ENCODE peak calls at places on chromosomes 5 and 9, in four cellular contexts. T is CD14-positive monocyte, Y is mammary epithelial cell, M is progenitor cell of endocrine pancreas. U is an unnamed sample.

GRCh38 chr5:180338001-180338707 is 15.0 kb downstream of the GFPT2 start:
- DNase-seq in T (no peak), Y (no peak), M (no peak), U (no peak)

GRCh38 chr5:35665066-35665465 is 47.4 kb downstream of the SPEF2 start:
- DNase-seq in T (no peak), Y (no peak), M (no peak), U (no peak)

GRCh38 chr5:67154518-67155206 is 41.9 kb downstream of the CD180 start:
- DNase-seq in T (no peak), Y (no peak), M (no peak), U (no peak)

GRCh38 chr5:54659651-54660050 is 142.1 kb downstream of the SNX18 start:
- DNase-seq in T (no peak), Y (no peak), M (no peak), U (no peak)

GRCh38 chr9:35518212-35518917 is 28.5 kb downstream of the RUSC2 start:
- DNase-seq in T (no peak), Y (peak), M (peak), U (peak)

GRCh38 chr9:129414377-129415021 is 206.4 kb downstream of the C9orf50 start:
- DNase-seq in T (no peak), Y (peak), M (peak), U (peak)

GRCh38 chr9:98602839-98603238 is 105.9 kb downstream of the GABBR2 start:
- DNase-seq in T (no peak), Y (no peak), M (no peak), U (no peak)

GRCh38 chr9:81861644-81862043 is 66.6 kb upstream of the SPATA31D4 start:
- DNase-seq in T (no peak), Y (peak), M (no peak), U (peak)

GRCh38 chr9:133274236-133275104 is 531 bp downstream of the ABO start:
- DNase-seq in T (no peak), Y (no peak), M (no peak), U (no peak)

GRCh38 chr5:56977822-56978221 is 25.9 kb upstream of the MIER3 start:
- DNase-seq in T (no peak), Y (no peak), M (no peak), U (no peak)

GRCh38 chr9:114405294-114406034 is 17.7 kb upstream of the AKNA start:
- DNase-seq in T (peak), Y (peak), M (peak), U (peak)

GRCh38 chr5:164532226-164532937 is 1027.0 kb downstream of the MAT2B start:
- DNase-seq in T (no peak), Y (peak), M (no peak), U (peak)

GRCh38 chr5:139386039-139386438 is 2.9 kb upstream of the SLC23A1 start:
- DNase-seq in T (no peak), Y (peak), M (no peak), U (peak)

GRCh38 chr9:104951487-104951886 is 23.5 kb upstream of the ABCA1 start:
- DNase-seq in T (no peak), Y (no peak), M (no peak), U (no peak)

GRCh38 chr5:105032917-105033316 is 1470.3 kb upstream of the NUDT12 start:
- DNase-seq in T (no peak), Y (no peak), M (no peak), U (no peak)

DNA sequence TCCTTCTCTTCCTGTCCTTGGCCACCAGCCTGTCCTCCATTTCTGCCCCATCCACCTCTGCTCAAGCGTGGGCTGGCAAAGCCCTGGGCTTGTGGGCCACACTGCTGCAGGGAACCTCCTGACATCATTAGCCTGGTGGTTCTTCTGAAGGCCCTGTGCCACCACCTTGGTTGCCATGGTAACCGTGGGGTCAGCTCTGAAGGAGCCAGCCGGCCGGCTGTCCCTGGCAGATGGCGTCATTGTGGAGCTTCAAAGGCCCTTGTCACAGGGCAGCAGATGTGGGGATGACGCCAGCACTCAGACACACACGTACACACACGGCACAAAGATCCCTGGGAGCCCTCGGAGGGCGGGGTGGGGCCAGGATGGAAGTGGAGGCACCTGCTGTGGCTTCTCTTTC is 19.7 kb upstream of the RPL26L1 start:
- DNase-seq in T (no peak), Y (no peak), M (no peak), U (no peak)
- TF ChIP-seq CTCF in T (no peak), Y (no peak), M (no peak), U (no peak)

GRCh38 chr5:177592010-177592834 is at the start of gene TMED9:
- DNase-seq in T (peak), Y (peak), M (peak), U (peak)
- TF ChIP-seq CTCF in T (no peak), Y (peak), M (no peak), U (no peak)

DNA sequence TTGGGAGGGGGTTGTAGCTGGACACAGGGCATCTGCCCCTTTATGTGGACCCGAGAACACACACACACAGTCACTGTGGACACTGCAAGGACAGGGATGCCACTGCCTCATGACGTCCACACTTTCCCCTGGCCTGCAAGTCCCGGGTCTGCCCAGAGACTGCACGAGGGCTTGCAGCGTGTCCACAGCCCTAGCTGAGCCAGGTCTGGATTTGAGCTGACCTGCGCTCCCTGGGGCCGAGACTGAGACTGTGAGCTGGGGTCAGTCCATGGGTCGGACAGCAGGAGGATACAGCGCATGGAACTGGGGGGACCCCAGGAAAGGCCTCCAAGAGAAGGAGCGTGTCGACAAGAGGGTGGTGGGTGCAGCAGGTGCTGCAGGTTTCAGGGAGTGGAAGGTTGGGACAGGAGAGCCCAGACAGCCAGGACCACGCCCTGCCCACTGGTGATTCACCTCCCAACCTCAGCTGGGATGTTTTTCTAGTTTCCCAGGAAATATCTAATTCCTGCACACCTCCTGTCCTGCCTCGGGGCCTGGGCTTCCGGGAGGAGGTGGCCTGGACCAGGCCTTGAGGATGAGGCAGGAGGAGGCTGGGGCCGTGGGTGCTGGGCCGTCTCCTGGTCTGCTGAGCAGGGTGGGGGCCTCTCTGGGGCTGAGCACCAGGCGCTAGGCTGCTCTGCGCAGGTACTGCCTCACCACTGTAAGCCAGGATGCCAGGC is 805 bp upstream of the RNF224 start:
- DNase-seq in T (no peak), Y (peak), M (no peak), U (peak)
- TF ChIP-seq CTCF in T (no peak), Y (no peak), M (no peak), U (no peak)

GRCh38 chr9:101235105-101235866 is 149.5 kb downstream of the BAAT start:
- DNase-seq in T (no peak), Y (peak), M (no peak), U (peak)
- TF ChIP-seq CTCF in T (no peak), Y (peak), M (peak), U (peak)

GRCh38 chr5:32232441-32233219 is 58.5 kb upstream of the GOLPH3 start:
- DNase-seq in T (peak), Y (peak), M (peak), U (peak)
- TF ChIP-seq CTCF in T (peak), Y (peak), M (peak), U (peak)